ENCODE peak calls at places on chromosomes 11 and 22, in ten cellular contexts. J is ovary, N is tibial nerve, T is thyroid gland, A is body of pancreas, U is astrocyte, Q is heart right ventricle, M is adipocyte, Y is PC-3, B is mucosa of descending colon. V is an unnamed sample. For H3K36me3, the result is how much of the 10 kb centered on the place peaks cover.

GRCh38 chr22:29201722-29202230 is 3.9 kb upstream of the EMID1 start:
- DNase-seq in T (no peak), J (no peak), B (no peak), N (no peak), Y (no peak), M (no peak), Q (no peak), U (no peak), A (no peak), V (no peak)

GRCh38 chr11:85685820-85686459 is at the start of gene CCDC89:
- DNase-seq in U (peak), Y (peak), B (peak), Q (peak), N (peak), T (peak), J (peak), A (peak), M (no peak), V (peak)

GRCh38 chr22:48942698-48943566 is 884.7 kb downstream of the BRD1 start:
- DNase-seq in N (no peak), Y (no peak), U (no peak), A (no peak), B (no peak), T (no peak), J (no peak), M (no peak), Q (no peak), V (peak)

GRCh38 chr11:3222941-3223905 is 4.6 kb upstream of the MRGPRG start:
- DNase-seq in Q (no peak), A (no peak), M (no peak), J (no peak), N (no peak), U (no peak), B (no peak), T (no peak), Y (no peak), V (no peak)

GRCh38 chr11:7632211-7632610 is 41.1 kb downstream of the CYB5R2 start:
- DNase-seq in A (no peak), J (no peak), B (no peak), N (no peak), U (no peak), T (no peak), M (peak), Y (no peak), Q (no peak), V (no peak)

GRCh38 chr11:75406338-75406777 is 7.0 kb downstream of the RPS3 start:
- DNase-seq in U (peak), N (no peak), T (no peak), A (no peak), J (no peak), M (no peak), Y (peak), Q (no peak), B (no peak), V (no peak)

GRCh38 chr11:66920978-66921784 is 37.0 kb downstream of the PC start:
- DNase-seq in Y (no peak), T (no peak), M (no peak), A (peak), Q (no peak), B (no peak), U (no peak), N (no peak), J (no peak), V (no peak)

GRCh38 chr22:25839755-25840154 is 97.8 kb downstream of the MYO18B start:
- DNase-seq in J (no peak), M (no peak), B (no peak), Q (no peak), Y (no peak), A (no peak), N (no peak), T (no peak), U (no peak), V (no peak)

GRCh38 chr11:20501971-20502370 is 97.4 kb upstream of the SLC6A5 start:
- DNase-seq in A (no peak), N (no peak), B (no peak), Y (no peak), Q (no peak), J (no peak), M (no peak), T (no peak), U (peak), V (no peak)

GRCh38 chr22:48378673-48379072 is 1449.0 kb downstream of the BRD1 start:
- DNase-seq in J (no peak), A (no peak), Q (no peak), Y (no peak), B (no peak), M (no peak), U (no peak), N (no peak), T (no peak), V (no peak)

GRCh38 chr22:41598891-41599635 is 9.4 kb upstream of the PMM1 start:
- DNase-seq in Y (no peak), U (no peak), A (no peak), M (no peak), T (no peak), N (no peak), B (no peak), J (no peak), Q (no peak), V (no peak)

GRCh38 chr11:4881860-4882500 is at the start of gene OR51T1:
- DNase-seq in B (no peak), N (no peak), Q (no peak), Y (no peak), M (no peak), J (no peak), A (no peak), T (no peak), U (peak), V (no peak)

GRCh38 chr22:35648066-35649025 is at the start of gene APOL6:
- DNase-seq in M (peak), U (peak), J (peak), Y (peak), A (peak), N (peak), T (peak), Q (peak), B (peak), V (peak)

GRCh38 chr11:31767665-31768064 is 43.5 kb downstream of the PAX6 start:
- DNase-seq in M (no peak), J (no peak), B (no peak), A (no peak), T (no peak), U (no peak), Y (no peak), Q (no peak), N (no peak), V (no peak)
- H3K4me3 ChIP-seq in M (no peak), J (no peak), B (no peak), A (no peak), T (no peak), U (no peak), Y (no peak), Q (no peak), N (no peak), V (no peak)

DNA sequence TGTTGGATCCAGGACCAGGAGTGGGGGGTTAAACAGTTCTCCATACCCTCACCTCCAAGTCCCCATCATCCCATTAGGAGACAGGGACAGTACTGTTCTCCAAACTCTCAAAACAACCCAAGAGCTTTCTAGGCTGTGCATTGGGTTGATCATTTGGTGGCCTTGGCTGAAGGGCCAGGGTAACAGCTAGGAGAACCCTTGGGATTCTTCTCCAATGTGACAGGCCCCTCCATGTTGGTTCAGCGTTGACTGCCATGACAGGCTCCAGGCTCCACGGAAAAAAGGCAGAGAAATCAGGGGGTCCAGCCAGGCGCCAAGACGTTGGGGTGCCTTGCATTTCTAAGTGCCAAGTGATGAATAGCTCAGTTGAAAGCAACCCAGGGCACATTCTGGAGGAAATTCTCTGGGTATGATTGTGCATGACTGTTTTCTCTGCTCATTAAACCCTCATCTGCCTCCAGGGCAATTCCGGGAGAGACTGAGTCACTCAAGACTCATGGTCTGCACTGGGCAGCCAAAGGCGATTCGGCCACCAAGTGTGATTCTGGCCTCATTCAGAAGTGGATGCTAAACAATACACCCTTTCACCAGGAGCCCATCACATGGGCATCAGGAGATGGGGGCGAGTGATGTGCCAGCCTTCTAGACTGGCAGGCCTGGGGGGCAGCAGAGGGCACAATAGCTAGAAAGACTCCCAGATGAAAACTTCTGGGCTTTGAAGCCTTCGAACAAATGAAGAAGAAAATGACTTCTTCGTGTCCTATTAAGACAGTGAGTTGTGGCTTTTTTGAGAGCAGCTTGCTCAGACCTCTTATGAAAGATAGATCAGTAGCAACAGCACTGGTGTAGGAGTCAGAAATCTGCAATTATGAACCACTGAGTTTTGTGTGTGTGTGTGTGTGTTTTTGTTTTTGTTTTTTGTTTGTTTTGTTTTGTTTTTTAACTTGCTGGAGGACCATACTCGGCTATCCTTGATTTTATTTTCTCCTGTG is 27.7 kb downstream of the CD44 start:
- DNase-seq in Q (no peak), J (no peak), T (no peak), A (no peak), B (no peak), Y (peak), M (peak), N (no peak), U (peak), V (no peak)
- H3K36me3 ChIP-seq in Q (under half), J (under half), T (under half), A (under half), B (under half), Y (under half), M (under half), N (under half), U (under half), V (under half)

GRCh38 chr11:118621898-118622375 is 14.5 kb downstream of the PHLDB1 start:
- DNase-seq in Y (no peak), T (no peak), B (no peak), Q (no peak), U (no peak), J (no peak), A (no peak), M (peak), N (no peak), V (no peak)
- H3K4me3 ChIP-seq in Y (peak), T (peak), B (no peak), Q (peak), U (peak), J (peak), A (no peak), M (peak), N (peak), V (peak)

DNA sequence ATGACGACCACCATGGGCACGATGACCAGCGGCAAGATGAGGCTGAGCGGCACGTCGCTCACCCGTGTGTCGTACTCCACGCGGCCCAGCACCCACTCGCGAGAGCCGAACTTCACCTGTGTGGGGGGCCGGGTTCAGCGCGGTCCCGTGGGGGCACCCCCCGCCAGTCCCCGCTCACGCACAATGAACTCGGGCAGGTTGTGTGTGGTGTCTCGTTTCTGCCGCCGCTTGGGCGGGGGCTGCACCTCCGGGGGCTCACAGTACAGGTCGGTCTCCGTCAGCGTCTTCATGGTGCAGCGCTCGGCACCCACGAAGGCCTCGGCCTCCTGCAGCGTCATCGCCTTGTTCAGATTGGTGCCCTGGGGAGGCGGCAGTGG is 11.2 kb upstream of the MAPK11 start:
- DNase-seq in U (no peak), M (no peak), Q (no peak), T (no peak), J (no peak), B (no peak), A (no peak), N (no peak), Y (no peak), V (no peak)
- H3K36me3 ChIP-seq in U (under half), M (half or more), Q (under half), T (half or more), J (under half), B (under half), A (under half), N (under half), Y (under half), V (half or more)

GRCh38 chr11:83063073-83063754 is 8.5 kb downstream of the RAB30 start:
- DNase-seq in J (no peak), M (peak), N (no peak), Y (peak), Q (no peak), U (peak), T (peak), B (no peak), A (no peak), V (peak)
- H3K4me3 ChIP-seq in J (peak), M (peak), N (peak), Y (no peak), Q (peak), U (no peak), T (peak), B (no peak), A (no peak), V (no peak)

GRCh38 chr11:87259731-87260130 is 222.0 kb downstream of the TMEM135 start:
- DNase-seq in J (no peak), B (no peak), U (no peak), Q (no peak), M (no peak), A (no peak), N (no peak), T (no peak), Y (no peak), V (no peak)
- H3K36me3 ChIP-seq in J (under half), B (under half), U (under half), Q (under half), M (under half), A (under half), N (under half), T (under half), Y (under half), V (under half)